ENCODE peak calls at places on chromosomes 11 and 22, in four cellular contexts. One of them, this sample, is unnamed.

GRCh38 chr11:128021304-128022006 is 565.9 kb downstream of the ETS1 start:
- DNase-seq in SK-N-SH: peak; percentile 52
- DNase-seq in GM12878: no peak
- DNase-seq in K562: no peak
- DNase-seq in this sample: no peak

GRCh38 chr11:133988686-133989410 is 32.1 kb upstream of the IGSF9B start:
- DNase-seq in SK-N-SH: no peak
- DNase-seq in GM12878: no peak
- DNase-seq in K562: no peak
- DNase-seq in this sample: no peak

GRCh38 chr22:27597703-27598444 is 203.7 kb downstream of the MN1 start:
- DNase-seq in SK-N-SH: no peak
- DNase-seq in GM12878: no peak
- DNase-seq in K562: peak; percentile 66
- DNase-seq in this sample: no peak

GRCh38 chr11:85095239-85095638 is 531.9 kb downstream of the DLG2 start:
- DNase-seq in SK-N-SH: no peak
- DNase-seq in GM12878: no peak
- DNase-seq in K562: no peak
- DNase-seq in this sample: no peak

GRCh38 chr11:120121914-120122473 is 15.9 kb downstream of the TRIM29 start:
- DNase-seq in SK-N-SH: no peak
- DNase-seq in GM12878: no peak
- DNase-seq in K562: no peak
- DNase-seq in this sample: no peak

GRCh38 chr11:113113801-113114451 is 152.7 kb downstream of the NCAM1 start:
- DNase-seq in SK-N-SH: no peak
- DNase-seq in GM12878: no peak
- DNase-seq in K562: no peak
- DNase-seq in this sample: no peak

GRCh38 chr11:117039897-117040296 is 58.3 kb downstream of the SIK3 start:
- DNase-seq in SK-N-SH: no peak
- DNase-seq in GM12878: no peak
- DNase-seq in K562: no peak
- DNase-seq in this sample: no peak

GRCh38 chr11:29734287-29734686 is 282.5 kb downstream of the KCNA4 start:
- DNase-seq in SK-N-SH: no peak
- DNase-seq in GM12878: no peak
- DNase-seq in K562: no peak
- DNase-seq in this sample: no peak

GRCh38 chr22:49689255-49689770 is 138.4 kb downstream of the BRD1 start:
- DNase-seq in SK-N-SH: no peak
- DNase-seq in GM12878: no peak
- DNase-seq in K562: no peak
- DNase-seq in this sample: no peak

GRCh38 chr11:129190087-129190486 is 2.0 kb downstream of the ARHGAP32 start:
- DNase-seq in SK-N-SH: peak; percentile 26
- DNase-seq in GM12878: no peak
- DNase-seq in K562: no peak
- DNase-seq in this sample: no peak

GRCh38 chr11:45919276-45919675 is 1.6 kb upstream of the PEX16 start:
- DNase-seq in SK-N-SH: peak; percentile 25
- DNase-seq in GM12878: no peak
- DNase-seq in K562: no peak
- DNase-seq in this sample: no peak

GRCh38 chr22:34877506-34877905 is 188.5 kb upstream of the ISX start:
- DNase-seq in SK-N-SH: no peak
- DNase-seq in GM12878: no peak
- DNase-seq in K562: no peak
- DNase-seq in this sample: no peak

GRCh38 chr22:45880732-45881523 is 96.0 kb downstream of the WNT7B start:
- DNase-seq in SK-N-SH: no peak
- DNase-seq in GM12878: no peak
- DNase-seq in K562: no peak
- DNase-seq in this sample: no peak

GRCh38 chr11:19595840-19596751 is 116.5 kb upstream of the NAV2 start:
- DNase-seq in SK-N-SH: peak; percentile 74
- DNase-seq in GM12878: no peak
- DNase-seq in K562: no peak
- DNase-seq in this sample: no peak

GRCh38 chr22:24009227-24010017 is 1.7 kb upstream of the CABIN1 start:
- DNase-seq in SK-N-SH: no peak
- DNase-seq in GM12878: no peak
- DNase-seq in K562: no peak
- DNase-seq in this sample: no peak

GRCh38 chr11:34327804-34328631 is 29.8 kb downstream of the ABTB2 start:
- DNase-seq in SK-N-SH: no peak
- DNase-seq in GM12878: no peak
- DNase-seq in K562: no peak
- DNase-seq in this sample: no peak

GRCh38 chr22:34608716-34609115 is 457.2 kb upstream of the ISX start:
- DNase-seq in SK-N-SH: no peak
- DNase-seq in GM12878: no peak
- DNase-seq in K562: no peak
- DNase-seq in this sample: no peak

GRCh38 chr11:122085264-122085663 is 30.8 kb downstream of the BLID start:
- DNase-seq in SK-N-SH: no peak
- DNase-seq in GM12878: no peak
- DNase-seq in K562: no peak
- DNase-seq in this sample: no peak

GRCh38 chr11:67466962-67467771 is 1.9 kb downstream of the TMEM134 start:
- DNase-seq in SK-N-SH: no peak
- DNase-seq in GM12878: no peak
- DNase-seq in K562: no peak
- DNase-seq in this sample: no peak

GRCh38 chr11:45266693-45267451 is 19.3 kb downstream of the SYT13 start:
- DNase-seq in SK-N-SH: no peak
- DNase-seq in GM12878: no peak
- DNase-seq in K562: peak; percentile 81
- DNase-seq in this sample: no peak

GRCh38 chr11:134224710-134225662 is 515 bp downstream of the VPS26B start:
- DNase-seq in SK-N-SH: peak; percentile 66
- DNase-seq in GM12878: no peak
- DNase-seq in K562: peak; percentile 55
- DNase-seq in this sample: no peak

GRCh38 chr22:40560551-40560950 is 76.0 kb downstream of the MRTFA start:
- DNase-seq in SK-N-SH: no peak
- DNase-seq in GM12878: no peak
- DNase-seq in K562: peak; percentile 73
- DNase-seq in this sample: no peak

GRCh38 chr22:46481386-46481785 is 56.0 kb downstream of the CELSR1 start:
- DNase-seq in SK-N-SH: no peak
- DNase-seq in GM12878: no peak
- DNase-seq in K562: no peak
- DNase-seq in this sample: no peak

GRCh38 chr11:46958777-46959176 is 22.2 kb downstream of the CSTPP1 start:
- DNase-seq in SK-N-SH: no peak
- DNase-seq in GM12878: no peak
- DNase-seq in K562: no peak
- DNase-seq in this sample: no peak

GRCh38 chr22:35725521-35725920 is 7.8 kb downstream of the APOL5 start:
- DNase-seq in SK-N-SH: no peak
- DNase-seq in GM12878: no peak
- DNase-seq in K562: no peak
- DNase-seq in this sample: no peak

GRCh38 chr22:25452116-25452700 is 112.3 kb upstream of the GRK3 start:
- DNase-seq in SK-N-SH: no peak
- DNase-seq in GM12878: no peak
- DNase-seq in K562: no peak
- DNase-seq in this sample: no peak

GRCh38 chr11:46711288-46711687 is 7.7 kb upstream of the F2 start:
- DNase-seq in SK-N-SH: no peak
- DNase-seq in GM12878: no peak
- DNase-seq in K562: no peak
- DNase-seq in this sample: no peak

GRCh38 chr11:33234397-33235168 is 22.6 kb upstream of the HIPK3 start:
- DNase-seq in SK-N-SH: no peak
- DNase-seq in GM12878: no peak
- DNase-seq in K562: no peak
- DNase-seq in this sample: no peak

GRCh38 chr11:80841716-80842115 is 1400.9 kb upstream of the TENM4 start:
- DNase-seq in SK-N-SH: no peak
- DNase-seq in GM12878: no peak
- DNase-seq in K562: no peak
- DNase-seq in this sample: no peak

GRCh38 chr22:36922097-36922608 is 8.7 kb downstream of the CSF2RB start:
- DNase-seq in SK-N-SH: no peak
- DNase-seq in GM12878: no peak
- DNase-seq in K562: no peak
- DNase-seq in this sample: no peak

GRCh38 chr11:110128161-110128560 is 35.0 kb downstream of the ZC3H12C start:
- DNase-seq in SK-N-SH: peak; percentile 36
- DNase-seq in GM12878: no peak
- DNase-seq in K562: no peak
- DNase-seq in this sample: peak; percentile 19

GRCh38 chr22:23563111-23563510 is 17.0 kb downstream of the IGLL1 start:
- DNase-seq in SK-N-SH: no peak
- DNase-seq in GM12878: no peak
- DNase-seq in K562: no peak
- DNase-seq in this sample: no peak

GRCh38 chr11:117187007-117187406 is 8.5 kb downstream of the SIDT2 start:
- DNase-seq in SK-N-SH: no peak
- DNase-seq in GM12878: no peak
- DNase-seq in K562: no peak
- DNase-seq in this sample: no peak

GRCh38 chr11:2571598-2572281 is 126.9 kb downstream of the KCNQ1 start:
- DNase-seq in SK-N-SH: no peak
- DNase-seq in GM12878: no peak
- DNase-seq in K562: no peak
- DNase-seq in this sample: no peak

DNA sequence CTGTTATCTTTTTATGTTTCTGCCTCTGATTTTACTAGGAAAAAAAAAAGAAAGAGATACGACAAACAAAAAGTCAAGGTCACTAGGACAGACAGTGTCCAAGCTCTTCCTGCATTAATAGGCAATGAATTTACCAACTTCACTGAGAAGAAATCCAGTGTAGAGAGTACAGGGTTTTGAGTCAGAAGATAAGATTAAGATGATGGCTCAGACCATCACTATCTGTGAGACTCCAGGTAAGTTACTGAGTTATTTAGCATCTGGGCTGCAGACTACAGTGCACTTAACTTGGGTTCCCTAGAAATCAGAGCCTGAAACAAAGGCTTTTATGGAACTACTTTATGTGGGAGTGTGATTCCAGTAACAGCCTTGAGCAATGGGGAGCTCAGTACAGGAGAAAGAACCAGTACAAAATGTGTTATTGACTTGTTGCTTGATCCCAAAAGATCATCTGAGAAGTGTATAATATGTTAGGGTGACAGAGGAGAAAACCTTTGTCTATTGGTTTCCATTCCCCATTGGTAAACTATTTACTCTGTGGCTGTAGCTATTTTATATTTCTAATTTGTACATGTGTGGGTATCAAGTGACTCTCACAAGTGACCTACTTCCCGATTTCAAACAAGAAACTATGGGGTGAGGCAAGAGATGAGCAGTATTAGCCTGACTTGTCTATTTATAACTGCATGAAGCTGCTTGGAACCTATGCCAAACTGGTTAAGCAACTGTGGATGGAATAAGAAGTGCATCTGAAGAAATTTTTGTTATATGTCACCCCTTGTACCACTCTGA is 395.8 kb downstream of the RAB38 start:
- DNase-seq in SK-N-SH: no peak
- DNase-seq in GM12878: no peak
- DNase-seq in K562: no peak
- DNase-seq in this sample: no peak
- TF ChIP-seq NRF1 in SK-N-SH: no peak
- TF ChIP-seq NRF1 in GM12878: no peak
- TF ChIP-seq NRF1 in K562: no peak
- TF ChIP-seq NRF1 in this sample: no peak

GRCh38 chr11:36053901-36054300 is 110.0 kb downstream of the LDLRAD3 start:
- DNase-seq in SK-N-SH: no peak
- DNase-seq in GM12878: no peak
- DNase-seq in K562: no peak
- DNase-seq in this sample: no peak

GRCh38 chr11:36054628-36055027 is 110.8 kb downstream of the LDLRAD3 start:
- DNase-seq in SK-N-SH: no peak
- DNase-seq in GM12878: no peak
- DNase-seq in K562: no peak
- DNase-seq in this sample: no peak

GRCh38 chr11:36055356-36055755 is 111.5 kb downstream of the LDLRAD3 start:
- DNase-seq in SK-N-SH: no peak
- DNase-seq in GM12878: no peak
- DNase-seq in K562: no peak
- DNase-seq in this sample: no peak

GRCh38 chr11:36057372-36058045 is 113.6 kb downstream of the LDLRAD3 start:
- DNase-seq in SK-N-SH: no peak
- DNase-seq in GM12878: no peak
- DNase-seq in K562: no peak
- DNase-seq in this sample: no peak

GRCh38 chr11:36056160-36056751 is 112.4 kb downstream of the LDLRAD3 start:
- DNase-seq in SK-N-SH: peak; percentile 55
- DNase-seq in GM12878: no peak
- DNase-seq in K562: peak; percentile 66
- DNase-seq in this sample: no peak
- TF ChIP-seq NRF1 in SK-N-SH: no peak
- TF ChIP-seq NRF1 in GM12878: no peak
- TF ChIP-seq NRF1 in K562: no peak
- TF ChIP-seq NRF1 in this sample: no peak

DNA sequence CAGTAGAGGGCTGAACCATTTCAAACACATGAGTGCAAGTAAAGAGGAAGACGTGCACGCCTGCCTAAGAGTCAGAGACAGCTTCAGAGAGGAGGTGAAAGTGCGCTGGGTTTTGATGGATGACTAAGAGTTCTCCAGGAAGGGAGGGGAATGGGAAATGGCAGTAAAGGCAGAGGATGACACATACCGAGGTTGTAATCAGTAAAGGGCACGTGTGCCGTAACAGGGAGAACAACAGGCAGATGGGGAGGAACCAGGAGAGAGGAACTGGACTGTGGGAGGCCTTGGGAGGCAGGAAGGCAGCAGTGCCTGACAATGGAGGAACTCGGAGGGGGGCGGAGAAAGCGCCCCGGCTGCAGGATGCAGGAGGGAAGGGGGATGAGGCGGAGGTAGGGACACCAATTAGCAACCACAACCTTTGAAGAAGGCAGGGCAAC is 67.6 kb downstream of the SCUBE1 start:
- DNase-seq in SK-N-SH: no peak
- DNase-seq in GM12878: no peak
- DNase-seq in K562: peak; percentile 34
- DNase-seq in this sample: peak; percentile 74
- TF ChIP-seq NRF1 in SK-N-SH: no peak
- TF ChIP-seq NRF1 in GM12878: no peak
- TF ChIP-seq NRF1 in K562: no peak
- TF ChIP-seq NRF1 in this sample: no peak

GRCh38 chr11:95717314-95717713 is 72.3 kb downstream of the FAM76B start:
- DNase-seq in SK-N-SH: no peak
- DNase-seq in GM12878: no peak
- DNase-seq in K562: no peak
- DNase-seq in this sample: no peak

GRCh38 chr11:95714853-95715776 is 74.5 kb downstream of the FAM76B start:
- DNase-seq in SK-N-SH: no peak
- DNase-seq in GM12878: peak; percentile 16
- DNase-seq in K562: no peak
- DNase-seq in this sample: no peak

GRCh38 chr11:95713428-95713827 is 76.2 kb downstream of the FAM76B start:
- DNase-seq in SK-N-SH: no peak
- DNase-seq in GM12878: no peak
- DNase-seq in K562: no peak
- DNase-seq in this sample: no peak

GRCh38 chr11:95716266-95716665 is 73.3 kb downstream of the FAM76B start:
- DNase-seq in SK-N-SH: no peak
- DNase-seq in GM12878: no peak
- DNase-seq in K562: no peak
- DNase-seq in this sample: no peak

GRCh38 chr11:95715777-95716241 is 73.8 kb downstream of the FAM76B start:
- DNase-seq in SK-N-SH: no peak
- DNase-seq in GM12878: peak; percentile 89
- DNase-seq in K562: no peak
- DNase-seq in this sample: no peak
- TF ChIP-seq NRF1 in SK-N-SH: no peak
- TF ChIP-seq NRF1 in GM12878: no peak
- TF ChIP-seq NRF1 in K562: no peak
- TF ChIP-seq NRF1 in this sample: no peak

This sample was measured in H1.